ENCODE peak calls at places on chromosomes 5 and 9, in four cellular contexts. N, Z, P and R are unnamed samples. For H3K4me1, the result is how much of the 10 kb centered on the place peaks cover.

GRCh38 chr5:134020188-134020587 is 15.4 kb upstream of the VDAC1 start:
- DNase-seq in N (peak), Z (no peak), P (no peak), R (no peak)

GRCh38 chr5:179408646-179409045 is 63.4 kb upstream of the ADAMTS2 start:
- DNase-seq in N (no peak), Z (no peak), P (no peak), R (no peak)

GRCh38 chr9:33924978-33925797 is 108.2 kb downstream of the UBE2R2 start:
- DNase-seq in N (peak), Z (no peak), P (no peak), R (peak)

GRCh38 chr9:70470050-70471015 is 55.9 kb upstream of the KLF9 start:
- DNase-seq in N (peak), Z (peak), P (no peak), R (no peak)

GRCh38 chr5:109865636-109866035 is 175.9 kb downstream of the MAN2A1 start:
- DNase-seq in N (no peak), Z (no peak), P (no peak), R (no peak)

GRCh38 chr5:36744041-36744677 is 132.4 kb upstream of the NIPBL start:
- DNase-seq in N (no peak), Z (no peak), P (no peak), R (no peak)

GRCh38 chr5:72137826-72138409 is 30.6 kb downstream of the MAP1B start:
- DNase-seq in N (no peak), Z (no peak), P (no peak), R (no peak)

GRCh38 chr5:91641730-91642350 is 258.7 kb upstream of the ARRDC3 start:
- DNase-seq in N (no peak), Z (no peak), P (no peak), R (no peak)

GRCh38 chr5:140391312-140391711 is 10.3 kb upstream of the ANKHD1 start:
- DNase-seq in N (no peak), Z (no peak), P (no peak), R (no peak)

GRCh38 chr5:122871669-122872068 is 26.3 kb downstream of the SNX24 start:
- DNase-seq in N (no peak), Z (no peak), P (no peak), R (no peak)

GRCh38 chr5:168788107-168788506 is 208.9 kb upstream of the PANK3 start:
- DNase-seq in N (no peak), Z (no peak), P (no peak), R (no peak)

GRCh38 chr5:172795401-172795977 is 24.5 kb upstream of the DUSP1 start:
- DNase-seq in N (peak), Z (peak), P (peak), R (peak)

GRCh38 chr9:5825223-5825622 is 7.7 kb downstream of the ERMP1 start:
- DNase-seq in N (no peak), Z (no peak), P (no peak), R (no peak)

GRCh38 chr5:172459396-172460165 is 5.3 kb upstream of the SH3PXD2B start:
- DNase-seq in N (no peak), Z (no peak), P (no peak), R (no peak)

GRCh38 chr9:73152445-73152844 is 780 bp downstream of the ANXA1 start:
- DNase-seq in N (no peak), Z (no peak), P (no peak), R (no peak)

GRCh38 chr5:59358497-59358896 is 535.0 kb downstream of the PDE4D start:
- DNase-seq in N (no peak), Z (no peak), P (peak), R (peak)

GRCh38 chr5:151134228-151134627 is 23.4 kb downstream of the ANXA6 start:
- DNase-seq in N (peak), Z (no peak), P (no peak), R (no peak)

GRCh38 chr5:3538886-3539285 is 56.7 kb upstream of the IRX1 start:
- DNase-seq in N (no peak), Z (no peak), P (no peak), R (no peak)

GRCh38 chr5:74977475-74977874 is 74.9 kb downstream of the GCNT4 start:
- DNase-seq in N (no peak), Z (no peak), P (no peak), R (no peak)

GRCh38 chr5:74974451-74975089 is 77.8 kb downstream of the GCNT4 start:
- DNase-seq in N (no peak), Z (no peak), P (no peak), R (no peak)

GRCh38 chr5:74973694-74974093 is 78.7 kb downstream of the GCNT4 start:
- DNase-seq in N (no peak), Z (no peak), P (no peak), R (no peak)

GRCh38 chr5:74978347-74978746 is 74.0 kb downstream of the GCNT4 start:
- DNase-seq in N (no peak), Z (no peak), P (no peak), R (no peak)

DNA sequence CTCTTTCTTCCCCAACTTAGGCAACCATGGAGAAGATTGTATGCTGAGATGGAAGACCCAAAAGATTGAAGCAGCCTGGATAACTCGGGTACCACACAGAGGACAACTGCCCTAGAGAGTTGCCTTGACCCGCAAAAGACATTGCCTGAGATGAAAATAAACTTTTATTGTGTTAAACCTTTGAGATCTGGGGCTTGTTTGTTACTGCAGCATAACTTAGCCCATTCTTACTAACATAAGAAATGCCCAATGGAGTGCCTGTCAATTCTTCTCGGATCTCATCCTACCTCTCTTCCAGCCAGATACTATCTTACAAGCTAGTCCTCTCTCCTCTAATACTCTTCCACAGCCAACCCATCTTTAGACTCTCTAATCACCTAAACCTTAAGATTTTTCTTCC is 76.8 kb downstream of the GCNT4 start:
- DNase-seq in N (no peak), Z (no peak), P (no peak), R (no peak)
- H3K4me1 ChIP-seq in N (under half), Z (under half), P (under half), R (under half)

GRCh38 chr5:10695055-10695649 is 65.9 kb downstream of the DAP start:
- DNase-seq in N (peak), Z (peak), P (peak), R (peak)
- H3K4me1 ChIP-seq in N (under half), Z (under half), P (under half), R (under half)

GRCh38 chr9:129145316-129145715 is 32.7 kb downstream of the IER5L start:
- DNase-seq in N (no peak), Z (no peak), P (no peak), R (no peak)

GRCh38 chr9:129143461-129143927 is 32.3 kb downstream of the PTPA start:
- DNase-seq in N (peak), Z (peak), P (peak), R (peak)

GRCh38 chr9:129146441-129146933 is 31.6 kb downstream of the IER5L start:
- DNase-seq in N (no peak), Z (no peak), P (no peak), R (peak)

GRCh38 chr9:129148463-129149204 is 29.4 kb downstream of the IER5L start:
- DNase-seq in N (no peak), Z (no peak), P (no peak), R (no peak)

GRCh38 chr9:129145841-129146292 is 32.2 kb downstream of the IER5L start:
- DNase-seq in N (no peak), Z (peak), P (peak), R (peak)
- H3K4me1 ChIP-seq in N (half or more), Z (half or more), P (half or more), R (under half)

GRCh38 chr5:39470021-39470420 is 45.2 kb upstream of the DAB2 start:
- DNase-seq in N (no peak), Z (no peak), P (no peak), R (no peak)

GRCh38 chr5:39469173-39469572 is 44.4 kb upstream of the DAB2 start:
- DNase-seq in N (no peak), Z (no peak), P (no peak), R (no peak)

GRCh38 chr5:39464096-39464495 is 39.3 kb upstream of the DAB2 start:
- DNase-seq in N (no peak), Z (no peak), P (no peak), R (no peak)

GRCh38 chr5:39465843-39466242 is 41.1 kb upstream of the DAB2 start:
- DNase-seq in N (no peak), Z (no peak), P (no peak), R (no peak)

GRCh38 chr5:39466804-39467203 is 42.0 kb upstream of the DAB2 start:
- DNase-seq in N (no peak), Z (no peak), P (no peak), R (no peak)
- H3K4me1 ChIP-seq in N (under half), Z (under half), P (under half), R (under half)

DNA sequence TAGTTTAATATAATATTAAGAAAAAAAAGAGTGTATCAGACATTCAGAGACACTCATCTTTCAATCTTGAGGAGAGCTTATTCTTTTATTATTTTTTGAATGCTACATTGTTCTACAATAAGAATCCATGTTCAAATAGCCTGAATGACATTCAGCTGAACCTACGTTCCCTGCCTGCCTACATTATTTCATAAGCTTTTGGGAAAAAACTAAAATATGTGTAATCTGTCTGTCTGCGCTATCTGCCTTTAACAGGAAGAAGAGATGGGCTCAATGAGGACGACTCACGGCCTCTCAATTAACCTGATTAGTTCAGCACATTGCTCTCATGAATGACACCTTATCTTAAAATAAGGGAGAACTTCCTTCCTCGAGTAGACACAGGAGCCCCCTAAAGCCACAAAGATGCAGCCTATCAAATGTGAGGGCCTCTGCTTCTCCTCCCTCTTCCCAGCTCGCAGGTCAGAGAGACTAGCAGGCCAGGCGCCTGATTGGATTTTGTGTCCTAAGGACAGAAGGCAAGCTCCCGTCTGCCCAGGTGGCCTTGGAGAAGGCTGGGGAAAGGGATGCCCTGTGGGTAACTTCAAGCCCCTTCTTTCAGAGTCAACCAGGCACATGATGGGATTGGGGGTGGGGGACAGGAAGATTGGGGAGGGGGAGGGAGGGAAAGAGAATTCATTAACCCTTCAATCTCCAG is 37.7 kb downstream of the EBF1 start:
- DNase-seq in N (no peak), Z (no peak), P (no peak), R (peak)
- H3K4me1 ChIP-seq in N (under half), Z (half or more), P (under half), R (under half)